ENCODE peak calls at places on chromosomes 13 and 19, in four cellular contexts. J is IMR-90, L is H1, K is mesendoderm. P is an unnamed sample.

GRCh38 chr19:48900477-48901452 is 653 bp downstream of the NUCB1 start:
- DNase-seq in J (peak; percentile 35), L (no peak), K (peak; percentile 60), P (no peak)

GRCh38 chr13:28744091-28744536 is 25.3 kb upstream of the SLC46A3 start:
- DNase-seq in K (peak; percentile 91), L (no peak), J (peak; percentile 80), P (peak; percentile 88)

GRCh38 chr13:44765076-44765475 is 188.9 kb upstream of the TSC22D1 start:
- DNase-seq in L (no peak), K (peak; percentile 90), J (no peak), P (peak; percentile 9)

GRCh38 chr19:18420931-18421330 is 1.7 kb downstream of the SSBP4 start:
- DNase-seq in J (no peak), L (no peak), K (no peak), P (no peak)

GRCh38 chr13:24511019-24511823 is 1.4 kb downstream of the PARP4 start:
- DNase-seq in K (peak; percentile 83), J (peak; percentile 91), L (no peak), P (peak; percentile 71)

GRCh38 chr19:42042455-42043170 is 27.4 kb downstream of the GRIK5 start:
- DNase-seq in K (no peak), L (no peak), J (no peak), P (no peak)

GRCh38 chr13:23273498-23273897 is 92.7 kb downstream of the SGCG start:
- DNase-seq in K (no peak), L (no peak), J (no peak), P (no peak)

GRCh38 chr13:77699059-77699680 is 1.7 kb downstream of the SLAIN1 start:
- DNase-seq in L (no peak), J (no peak), K (no peak), P (no peak)

GRCh38 chr13:110559986-110560385 is 1.5 kb downstream of the RAB20 start:
- DNase-seq in K (no peak), L (no peak), J (no peak), P (no peak)

GRCh38 chr19:29568036-29568788 is 37.9 kb upstream of the POP4 start:
- DNase-seq in L (no peak), K (no peak), J (no peak), P (no peak)
- H3K4me2 ChIP-seq in L (no peak overlapping the region), K (no peak overlapping the region), J (no peak overlapping the region), P (no peak overlapping the region)

GRCh38 chr13:114130131-114130707 is 2.2 kb downstream of the RASA3 start:
- DNase-seq in L (no peak), K (no peak), J (no peak), P (no peak)
- H3K18ac ChIP-seq in L (peak overlapping the region; percentile 71), K (peak overlapping the region; percentile 40), J (peak overlapping the region; percentile 70), P (peak overlapping the region; percentile 26)

GRCh38 chr13:108305655-108306054 is 36.1 kb downstream of the TNFSF13B start:
- DNase-seq in L (no peak), K (no peak), J (no peak), P (no peak)

GRCh38 chr13:108302279-108302678 is 32.8 kb downstream of the TNFSF13B start:
- DNase-seq in L (no peak), K (peak; percentile 77), J (peak; percentile 1), P (no peak)

GRCh38 chr13:108306768-108307332 is 37.3 kb downstream of the TNFSF13B start:
- DNase-seq in L (no peak), J (no peak), K (no peak), P (no peak)

DNA sequence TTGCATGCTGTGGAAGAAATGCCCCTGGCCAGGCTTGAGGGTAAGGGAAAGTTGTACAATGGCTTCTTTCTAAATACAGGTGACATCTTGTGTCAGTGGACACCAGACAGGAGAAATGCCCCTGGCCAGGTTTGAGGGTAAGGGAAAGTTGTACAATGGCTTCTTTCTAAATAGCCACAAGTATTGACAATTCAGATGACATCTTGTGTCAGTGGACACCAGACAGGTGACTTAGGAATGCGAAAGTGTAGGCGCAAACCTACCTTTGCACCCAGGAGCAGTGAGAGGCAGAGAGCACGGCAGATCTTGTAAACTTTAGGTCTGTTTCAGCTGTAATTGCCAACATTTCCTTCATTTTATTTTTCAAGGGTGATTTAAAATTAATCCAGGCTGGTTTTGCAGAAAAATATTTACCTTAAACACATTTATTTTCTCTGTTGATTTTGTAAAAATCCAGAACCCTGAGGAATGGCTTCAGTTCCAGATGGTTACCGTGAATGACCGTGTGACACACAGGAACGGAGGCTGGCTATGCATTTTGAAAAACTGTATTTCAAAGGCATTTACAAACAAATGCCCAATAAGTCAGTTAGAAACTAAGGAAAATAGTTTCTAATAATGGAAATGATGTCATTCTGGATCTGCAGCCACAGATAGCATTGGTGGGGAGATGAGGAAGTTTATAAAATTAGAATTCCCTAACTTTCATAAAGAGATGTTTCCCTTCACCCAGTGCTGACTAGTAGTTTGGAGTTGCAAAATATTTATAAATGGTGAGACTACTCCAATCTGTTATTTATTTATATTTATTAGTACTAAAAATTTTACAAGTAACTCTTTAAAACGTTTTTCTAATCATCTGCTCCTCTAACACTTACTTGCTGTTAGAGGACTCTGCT is 34.9 kb downstream of the TNFSF13B start:
- DNase-seq in L (no peak), K (no peak), J (no peak), P (peak; percentile 46)
- H3K4me2 ChIP-seq in L (no peak overlapping the region), K (no peak overlapping the region), J (no peak overlapping the region), P (peak overlapping the region; percentile 13)

DNA sequence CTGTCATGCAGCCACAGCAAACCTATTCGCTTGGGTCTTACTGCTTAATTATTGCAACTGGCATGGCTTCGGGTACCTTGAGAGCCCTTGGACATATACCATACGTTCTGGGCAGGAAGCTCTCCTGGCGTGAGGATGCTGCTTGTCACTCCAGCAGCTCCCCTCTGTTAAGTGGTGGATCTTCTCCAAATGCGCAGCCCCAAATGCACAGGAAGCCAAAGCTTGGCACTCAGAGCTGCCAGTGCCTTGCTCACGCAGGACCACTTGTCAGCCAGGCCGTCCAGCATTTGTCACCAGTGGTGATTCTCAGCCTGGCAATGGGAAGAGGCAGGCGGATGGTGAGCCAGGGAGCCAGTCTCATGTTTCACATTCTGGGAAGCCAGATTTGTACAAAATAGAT is 158.6 kb downstream of the KATNAL1 start:
- DNase-seq in J (no peak), K (no peak), L (no peak), P (no peak)
- H3K18ac ChIP-seq in J (no peak overlapping the region), K (no peak overlapping the region), L (no peak overlapping the region), P (peak overlapping the region; percentile 15)

DNA sequence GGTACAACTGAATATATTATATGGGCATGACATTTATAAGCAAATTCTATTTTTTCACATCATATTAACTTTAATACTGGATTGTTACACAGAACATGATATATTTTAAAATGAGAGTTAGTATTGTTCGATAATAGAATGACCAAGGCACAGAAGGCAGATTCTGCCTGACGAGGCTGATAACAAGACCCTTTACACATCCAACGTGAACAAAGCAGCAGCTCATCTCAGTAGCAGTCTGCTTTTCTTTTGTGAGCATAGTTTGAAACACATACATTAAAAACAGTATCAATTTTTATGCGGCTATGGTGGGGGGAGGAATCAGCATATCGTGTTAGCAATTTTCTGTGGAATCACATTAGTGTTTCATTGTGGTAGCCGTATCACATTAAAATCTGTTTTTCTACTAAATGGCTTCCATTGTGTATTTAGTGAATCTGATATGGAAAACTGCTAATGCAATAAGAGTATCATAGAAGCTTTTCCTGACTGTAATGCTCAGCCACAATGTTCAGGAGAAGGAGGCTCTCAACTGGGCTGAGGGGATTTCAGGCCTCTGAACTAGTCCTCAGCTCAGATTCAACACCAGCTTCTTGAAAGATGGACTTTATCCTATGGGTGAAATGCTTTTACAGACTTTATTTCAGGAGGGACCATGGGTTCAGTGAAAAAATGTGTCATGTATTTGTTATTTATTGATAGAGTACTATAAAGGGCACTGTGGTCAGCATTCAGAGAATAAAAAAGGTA is 4.0 kb downstream of the SMAD9 start:
- DNase-seq in L (no peak), K (no peak), J (no peak), P (no peak)
- H3K4me2 ChIP-seq in L (no peak overlapping the region), K (no peak overlapping the region), J (no peak overlapping the region), P (no peak overlapping the region)

DNA sequence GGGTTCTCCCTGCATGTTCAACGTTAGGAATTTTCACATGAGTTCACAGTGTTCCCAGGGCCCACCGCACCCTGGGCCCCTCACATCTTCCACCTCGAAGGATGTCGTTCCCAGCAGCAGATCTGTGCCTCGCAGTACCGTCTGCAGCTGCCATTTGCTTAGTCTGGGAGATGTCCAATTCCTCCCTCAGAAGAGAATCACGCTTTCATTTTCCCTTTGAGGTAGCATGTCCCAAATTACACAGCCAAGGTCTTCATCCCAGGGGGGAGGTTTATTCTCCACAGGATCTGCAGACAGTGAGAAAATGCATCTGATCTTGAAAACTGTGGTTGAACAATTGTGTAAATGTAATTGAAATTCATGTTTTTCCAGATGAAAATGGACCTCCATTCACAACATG is 150.2 kb downstream of the DCT start:
- DNase-seq in K (no peak), J (peak; percentile 69), L (no peak), P (no peak)
- H3K18ac ChIP-seq in K (no peak overlapping the region), J (peak overlapping the region; percentile 47), L (no peak overlapping the region), P (peak overlapping the region; percentile 73)

P was measured in trophoblast cell.